ENCODE peak calls at places on chromosome 9, in nine cellular contexts. F is GM12865; I is neural progenitor cell; Y is SK-N-DZ; J is stimulated activated CD4-positive, alpha-beta T cell treated with anti-CD3 and anti-CD28 coated beads, TNF-alpha, amount 100 ng/mL, for 4 hours; E is T1000; T is HEK293T; O is HuH-7.5; R is type B pancreatic cell. Z is an unnamed sample.
A peak's percentile ranks its signal among the peaks of the same experiment; 100 is the strongest.

GRCh38 chr9:93138171-93138764 is 4.2 kb upstream of the NINJ1 start:
- DNase-seq in E (no peak), Y (no peak), O (no peak), R (no peak), T (no peak), J (no peak), F (peak; percentile 32), I (no peak), Z (no peak)

GRCh38 chr9:20563917-20564316 is 58.4 kb downstream of the MLLT3 start:
- DNase-seq in I (no peak), E (no peak), O (no peak), T (no peak), J (no peak), F (no peak), R (no peak), Y (no peak), Z (no peak)

GRCh38 chr9:117121331-117121730 is 293.5 kb downstream of the ASTN2 start:
- DNase-seq in Y (no peak), J (no peak), T (no peak), R (no peak), I (no peak), F (no peak), O (no peak), E (no peak), Z (no peak)

GRCh38 chr9:95081998-95082397 is 235.5 kb downstream of the FANCC start:
- DNase-seq in T (no peak), J (no peak), F (no peak), I (no peak), R (no peak), Y (no peak), O (no peak), E (no peak), Z (no peak)

GRCh38 chr9:5617749-5618148 is 11.2 kb upstream of the RIC1 start:
- DNase-seq in F (peak; percentile 89), O (no peak), J (no peak), R (no peak), I (no peak), E (no peak), T (no peak), Y (no peak), Z (no peak)

GRCh38 chr9:89430995-89431394 is 66.9 kb downstream of the SEMA4D start:
- DNase-seq in R (no peak), E (no peak), Y (no peak), T (no peak), F (no peak), I (no peak), J (no peak), O (no peak), Z (no peak)

GRCh38 chr9:126906086-126906485 is 8.5 kb upstream of the RALGPS1 start:
- DNase-seq in F (no peak), O (no peak), I (no peak), J (no peak), T (no peak), R (no peak), Y (no peak), E (no peak), Z (no peak)

GRCh38 chr9:6305954-6306563 is 22.1 kb upstream of the TPD52L3 start:
- DNase-seq in I (peak; percentile 36), T (peak; percentile 16), J (no peak), E (no peak), O (no peak), Y (peak; percentile 4), F (peak; percentile 58), R (no peak), Z (no peak)

GRCh38 chr9:79555474-79555873 is 16.3 kb upstream of the TLE4 start:
- DNase-seq in I (no peak), T (no peak), O (no peak), E (peak; percentile 5), F (no peak), R (no peak), Y (no peak), J (no peak), Z (no peak)

GRCh38 chr9:107175039-107175438 is 108.0 kb upstream of the RAD23B start:
- DNase-seq in E (no peak), O (no peak), F (no peak), Y (no peak), I (no peak), J (no peak), R (no peak), T (no peak), Z (no peak)

GRCh38 chr9:135275163-135275925 is 187.9 kb downstream of the OLFM1 start:
- DNase-seq in J (no peak), O (no peak), I (no peak), E (no peak), Y (no peak), T (no peak), F (no peak), R (no peak), Z (no peak)

GRCh38 chr9:114284316-114285060 is 38.4 kb upstream of the ORM1 start:
- DNase-seq in O (no peak), I (no peak), Y (no peak), T (no peak), F (no peak), E (no peak), R (no peak), J (no peak), Z (no peak)

GRCh38 chr9:136565075-136565721 is 19.4 kb upstream of the NOTCH1 start:
- DNase-seq in E (no peak), J (no peak), R (no peak), I (no peak), T (no peak), O (no peak), F (no peak), Y (no peak), Z (no peak)

GRCh38 chr9:70672136-70672535 is 257.7 kb upstream of the KLF9 start:
- DNase-seq in Y (peak; percentile 32), J (no peak), T (no peak), R (no peak), O (no peak), I (no peak), E (no peak), F (no peak), Z (no peak)

GRCh38 chr9:106713206-106713605 is 149.8 kb upstream of the ZNF462 start:
- DNase-seq in O (no peak), J (no peak), Y (no peak), E (no peak), R (no peak), I (no peak), F (no peak), T (no peak), Z (no peak)

GRCh38 chr9:130756037-130756436 is 62.5 kb downstream of the EXOSC2 start:
- DNase-seq in T (no peak), O (no peak), J (no peak), I (no peak), R (no peak), F (no peak), Y (no peak), E (no peak), Z (no peak)

GRCh38 chr9:76810377-76810957 is 46.2 kb downstream of the PCA3 start:
- DNase-seq in J (no peak), O (no peak), R (no peak), E (peak; percentile 21), T (peak; percentile 53), Y (peak; percentile 76), I (peak; percentile 74), F (peak; percentile 69), Z (no peak)

GRCh38 chr9:92140074-92140753 is 25.0 kb upstream of the SPTLC1 start:
- DNase-seq in J (peak; percentile 37), R (peak; percentile 87), O (peak; percentile 82), T (peak; percentile 82), E (peak; percentile 63), I (peak; percentile 89), Y (peak; percentile 73), F (peak; percentile 76), Z (peak; percentile 63)

GRCh38 chr9:106883626-106884190 is 20.7 kb downstream of the ZNF462 start:
- DNase-seq in R (no peak), J (no peak), Y (no peak), T (no peak), F (no peak), O (no peak), I (no peak), E (no peak), Z (no peak)

GRCh38 chr9:85740821-85741111 is 988 bp downstream of the AGTPBP1 start:
- DNase-seq in R (no peak), I (no peak), J (no peak), Y (no peak), O (no peak), T (no peak), E (no peak), F (no peak), Z (no peak)

GRCh38 chr9:15513335-15513734 is 2.6 kb upstream of the PSIP1 start:
- DNase-seq in R (no peak), T (peak; percentile 15), O (no peak), J (no peak), E (no peak), I (peak; percentile 66), F (peak; percentile 59), Y (peak; percentile 25), Z (no peak)

GRCh38 chr9:114016629-114017423 is 61.3 kb downstream of the AMBP start:
- DNase-seq in I (no peak), T (no peak), F (no peak), Y (no peak), O (no peak), R (peak; percentile 54), J (no peak), E (no peak), Z (no peak)